ENCODE peak calls at places on chromosomes 16 and 17, in five cellular contexts. X is stimulated activated CD4-positive, alpha-beta T cell treated with anti-CD3 and anti-CD28 coated beads, Interleukin-15, amount 100 ng/mL, for 1 hour; C is CD8-positive, alpha-beta memory T cell; T is astrocyte; U is T1000. Q is an unnamed sample.

GRCh38 chr17:63698381-63698885 is 1.5 kb downstream of the LIMD2 start:
- DNase-seq in T (no peak), C (peak; percentile 20), U (no peak), X (no peak), Q (no peak)

GRCh38 chr16:66728117-66728787 is 23.2 kb downstream of the DYNC1LI2 start:
- DNase-seq in T (peak; percentile 54), U (no peak), X (no peak), C (peak; percentile 40), Q (peak; percentile 78)

GRCh38 chr16:17784073-17784472 is 313.3 kb upstream of the XYLT1 start:
- DNase-seq in U (no peak), C (no peak), T (peak; percentile 57), X (no peak), Q (no peak)

GRCh38 chr16:57815987-57816745 is 13.9 kb upstream of the KIFC3 start:
- DNase-seq in T (peak; percentile 96), C (peak; percentile 40), U (peak; percentile 60), X (peak; percentile 26), Q (peak; percentile 59)

GRCh38 chr16:83994087-83994486 is 26.0 kb downstream of the NECAB2 start:
- DNase-seq in T (peak; percentile 84), U (no peak), C (no peak), X (no peak), Q (no peak)

GRCh38 chr17:39923836-39924690 is 3.3 kb downstream of the ORMDL3 start:
- DNase-seq in C (no peak), X (no peak), T (no peak), U (peak; percentile 33), Q (no peak)

GRCh38 chr17:80360396-80360795 is 54.6 kb upstream of the ENDOV start:
- DNase-seq in X (no peak), T (no peak), C (no peak), U (no peak), Q (no peak)

GRCh38 chr16:8855972-8856371 is 12.8 kb downstream of the CARHSP1 start:
- DNase-seq in T (no peak), C (no peak), U (no peak), X (no peak), Q (no peak)

GRCh38 chr17:4433515-4434031 is at the start of gene SPNS3:
- DNase-seq in C (peak; percentile 38), T (no peak), X (no peak), U (no peak), Q (no peak)

GRCh38 chr16:13902677-13903076 is 17.3 kb upstream of the ERCC4 start:
- DNase-seq in C (no peak), U (no peak), X (no peak), T (peak; percentile 64), Q (no peak)

GRCh38 chr16:25988089-25988488 is 296.3 kb downstream of the HS3ST4 start:
- DNase-seq in X (no peak), U (no peak), C (no peak), T (no peak), Q (no peak)